ENCODE peak calls at places on chromosomes 11 and 22, in nine cellular contexts. L is stomach, B is heart left ventricle, K is AG09309, H is psoas muscle, J is epithelial cell of esophagus, W is GM12865, P is thoracic aorta, N is WTC11. F is an unnamed sample.

GRCh38 chr11:14342906-14343305 is 16.1 kb downstream of the RRAS2 start:
- DNase-seq in B (no peak), P (no peak), K (no peak), L (no peak), H (no peak), N (no peak), W (peak), J (peak), F (no peak)

GRCh38 chr11:6022954-6023353 is 7.6 kb downstream of the OR56A1 start:
- DNase-seq in H (no peak), W (peak), K (peak), J (peak), L (no peak), N (no peak), B (no peak), P (no peak), F (peak)

GRCh38 chr22:37672920-37673453 is 2.4 kb upstream of the LGALS1 start:
- DNase-seq in L (no peak), H (no peak), B (no peak), J (no peak), W (no peak), P (no peak), K (no peak), N (no peak), F (no peak)

GRCh38 chr11:16893456-16894076 is 120.6 kb downstream of the PLEKHA7 start:
- DNase-seq in P (no peak), K (no peak), H (no peak), N (peak), B (no peak), J (peak), W (no peak), L (no peak), F (no peak)

GRCh38 chr22:50136431-50137047 is 34.0 kb upstream of the PANX2 start:
- DNase-seq in L (no peak), B (no peak), N (no peak), J (no peak), H (no peak), W (no peak), K (no peak), P (no peak), F (no peak)

GRCh38 chr11:27532652-27533325 is 26.2 kb upstream of the LIN7C start:
- DNase-seq in J (peak), P (no peak), N (no peak), W (no peak), B (no peak), K (no peak), H (no peak), L (no peak), F (no peak)

GRCh38 chr11:68212421-68213134 is 518 bp downstream of the KMT5B start:
- DNase-seq in P (no peak), J (peak), B (peak), L (peak), W (peak), N (peak), H (peak), K (peak), F (peak)

GRCh38 chr22:22895776-22896445 is 8.3 kb downstream of the IGLL5 start:
- DNase-seq in W (no peak), L (no peak), J (no peak), H (peak), N (no peak), P (no peak), B (no peak), K (no peak), F (no peak)

GRCh38 chr11:116736763-116737162 is 36.0 kb downstream of the BUD13 start:
- DNase-seq in N (no peak), J (no peak), L (no peak), B (no peak), W (peak), H (no peak), P (no peak), K (no peak), F (no peak)

GRCh38 chr11:107697291-107697690 is 14.6 kb downstream of the SLN start:
- DNase-seq in P (no peak), H (no peak), L (no peak), K (no peak), J (no peak), B (no peak), N (no peak), W (no peak), F (no peak)

GRCh38 chr22:49023161-49023878 is 804.4 kb downstream of the BRD1 start:
- DNase-seq in P (no peak), N (no peak), L (no peak), J (no peak), H (peak), B (peak), K (no peak), W (no peak), F (no peak)

GRCh38 chr11:73206751-73207280 is 11.3 kb upstream of the P2RY2 start:
- DNase-seq in N (no peak), B (no peak), P (no peak), K (no peak), W (no peak), J (peak), H (no peak), L (no peak), F (no peak)

GRCh38 chr11:120013325-120014250 is 124.3 kb downstream of the TRIM29 start:
- DNase-seq in N (peak), B (peak), J (peak), L (peak), K (no peak), W (peak), H (no peak), P (no peak), F (peak)

GRCh38 chr11:86696004-86696403 is 23.6 kb upstream of the ME3 start:
- DNase-seq in K (peak), N (no peak), L (no peak), P (no peak), J (peak), B (no peak), H (no peak), W (no peak), F (no peak)

GRCh38 chr11:57311109-57311936 is 13.4 kb downstream of the TNKS1BP1 start:
- DNase-seq in K (peak), J (peak), B (peak), L (peak), N (peak), H (peak), P (peak), W (peak), F (peak)

GRCh38 chr22:47600281-47600680 is 837.8 kb downstream of the TBC1D22A start:
- DNase-seq in P (no peak), B (no peak), J (no peak), K (no peak), W (no peak), L (no peak), N (no peak), H (no peak), F (no peak)

GRCh38 chr11:8040261-8040920 is 40.6 kb upstream of the TUB start:
- DNase-seq in P (no peak), W (no peak), B (no peak), H (no peak), N (no peak), L (no peak), J (no peak), K (no peak), F (no peak)

GRCh38 chr11:21514298-21514697 is 678.6 kb upstream of the ANO5 start:
- DNase-seq in P (no peak), W (peak), H (no peak), N (peak), B (no peak), J (peak), L (no peak), K (no peak), F (peak)

GRCh38 chr11:15199693-15200092 is 85.0 kb downstream of the INSC start:
- DNase-seq in W (no peak), H (peak), N (no peak), P (peak), J (peak), B (peak), L (peak), K (no peak), F (no peak)

GRCh38 chr22:45552580-45553332 is 50.1 kb downstream of the FBLN1 start:
- DNase-seq in L (peak), W (no peak), N (no peak), H (peak), P (no peak), K (peak), B (peak), J (peak), F (peak)

DNA sequence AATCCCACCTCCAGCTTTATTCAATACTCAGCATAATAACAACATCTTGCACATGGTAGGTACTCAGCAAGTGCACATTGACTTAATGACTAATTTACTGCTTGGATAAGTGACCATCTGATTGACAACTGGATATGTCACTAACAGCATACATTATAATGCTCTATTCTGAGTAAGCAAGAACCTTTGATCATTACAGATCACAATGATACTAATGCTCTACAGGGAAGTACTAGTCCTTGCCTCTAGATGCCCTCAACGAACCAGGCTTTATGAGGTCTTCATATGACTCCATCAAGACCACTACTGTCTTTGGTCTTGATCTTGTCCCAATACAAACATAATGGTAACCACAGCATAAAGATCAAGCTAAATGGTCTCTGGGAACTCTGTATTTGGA is 167.6 kb upstream of the MTMR2 start:
- DNase-seq in W (peak), K (no peak), J (no peak), L (no peak), P (no peak), B (no peak), N (no peak), H (no peak), F (no peak)
- TF ChIP-seq CTCF in W (peak), K (peak), J (no peak), L (no peak), P (no peak), B (no peak), N (no peak), H (no peak), F (no peak)

DNA sequence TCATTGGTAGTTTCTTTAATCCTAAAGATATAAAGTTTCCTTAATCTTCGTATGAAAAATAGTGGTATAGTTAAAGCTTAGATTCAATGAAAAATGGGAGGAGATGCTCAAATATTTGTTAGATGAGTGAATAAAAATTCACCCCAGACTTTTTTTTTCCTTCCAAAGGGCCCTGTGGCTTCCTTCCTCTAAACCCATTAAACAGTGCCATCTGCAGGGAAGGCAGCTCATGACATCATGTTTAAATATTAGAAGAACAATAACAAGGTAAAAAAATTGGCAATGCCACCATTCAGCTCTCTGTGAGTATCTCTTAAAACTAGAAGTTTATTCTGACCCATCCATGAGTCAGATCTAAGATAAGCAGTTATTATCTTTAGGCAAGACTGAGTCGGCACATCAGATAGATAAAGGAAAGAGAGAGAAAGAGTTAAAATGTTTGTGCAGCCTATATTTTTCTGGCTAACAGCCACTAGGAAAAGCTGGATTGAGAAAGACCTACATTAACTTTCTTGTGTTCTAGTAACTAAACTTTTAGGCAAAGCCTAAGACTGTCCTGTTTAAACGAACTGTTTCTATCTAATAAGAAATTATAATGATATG is 19.1 kb upstream of the OOSP1 start:
- DNase-seq in P (no peak), N (peak), B (no peak), K (no peak), H (no peak), L (peak), J (peak), W (peak), F (peak)
- TF ChIP-seq CTCF in P (no peak), N (no peak), B (peak), K (peak), H (no peak), L (no peak), J (peak), W (peak), F (peak)

GRCh38 chr11:118531597-118532084 is 649 bp downstream of the TMEM25 start:
- DNase-seq in B (no peak), J (no peak), H (no peak), N (no peak), K (no peak), W (no peak), P (no peak), L (no peak), F (no peak)

GRCh38 chr11:118532091-118532490 is 1.1 kb downstream of the TMEM25 start:
- DNase-seq in W (no peak), P (no peak), K (no peak), N (no peak), B (no peak), L (no peak), J (no peak), H (no peak), F (no peak)

GRCh38 chr11:118535261-118535660 is 4.3 kb downstream of the TMEM25 start:
- DNase-seq in B (no peak), N (no peak), J (no peak), W (no peak), P (no peak), K (no peak), L (no peak), H (no peak), F (no peak)

GRCh38 chr11:118532852-118533768 is 2.1 kb downstream of the TMEM25 start:
- DNase-seq in P (no peak), H (no peak), K (no peak), N (no peak), B (no peak), L (no peak), W (no peak), J (no peak), F (no peak)

GRCh38 chr11:118533769-118534729 is 3.1 kb downstream of the TMEM25 start:
- DNase-seq in H (no peak), B (no peak), L (no peak), K (no peak), J (no peak), P (no peak), W (no peak), N (no peak), F (no peak)
- TF ChIP-seq CTCF in H (no peak), B (no peak), L (no peak), K (no peak), J (no peak), P (no peak), W (no peak), N (no peak), F (no peak)

GRCh38 chr11:61791737-61792309 is 576 bp downstream of the TMEM258 start:
- DNase-seq in J (peak), K (peak), P (peak), N (peak), B (peak), L (peak), W (peak), H (peak), F (peak)
- TF ChIP-seq CTCF in J (no peak), K (no peak), P (no peak), N (no peak), B (peak), L (no peak), W (no peak), H (no peak), F (no peak)

DNA sequence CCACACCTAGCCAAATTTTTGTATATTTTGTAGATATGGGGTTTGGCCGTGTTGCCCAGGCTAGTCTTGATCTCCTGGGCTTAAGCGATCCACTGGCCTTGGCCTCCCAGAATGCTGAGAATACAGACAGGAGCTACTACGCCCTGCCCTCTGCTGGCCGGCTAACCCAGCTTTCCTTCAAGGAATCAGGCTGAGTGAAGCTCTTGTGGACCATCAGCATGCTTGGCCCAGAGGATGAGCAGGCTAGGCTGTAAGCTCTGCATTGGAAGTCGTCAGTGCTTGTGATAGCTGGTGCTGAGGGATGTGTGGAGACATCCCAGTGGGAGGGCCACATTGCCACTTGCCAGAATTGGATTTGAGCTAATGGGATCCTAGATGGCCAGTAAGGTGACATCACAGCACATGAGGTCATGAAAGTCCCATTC is 60.6 kb downstream of the MED15 start:
- DNase-seq in P (no peak), J (peak), H (peak), K (no peak), L (no peak), B (peak), W (no peak), N (peak), F (no peak)
- TF ChIP-seq CTCF in P (no peak), J (peak), H (peak), K (peak), L (no peak), B (peak), W (no peak), N (no peak), F (no peak)

DNA sequence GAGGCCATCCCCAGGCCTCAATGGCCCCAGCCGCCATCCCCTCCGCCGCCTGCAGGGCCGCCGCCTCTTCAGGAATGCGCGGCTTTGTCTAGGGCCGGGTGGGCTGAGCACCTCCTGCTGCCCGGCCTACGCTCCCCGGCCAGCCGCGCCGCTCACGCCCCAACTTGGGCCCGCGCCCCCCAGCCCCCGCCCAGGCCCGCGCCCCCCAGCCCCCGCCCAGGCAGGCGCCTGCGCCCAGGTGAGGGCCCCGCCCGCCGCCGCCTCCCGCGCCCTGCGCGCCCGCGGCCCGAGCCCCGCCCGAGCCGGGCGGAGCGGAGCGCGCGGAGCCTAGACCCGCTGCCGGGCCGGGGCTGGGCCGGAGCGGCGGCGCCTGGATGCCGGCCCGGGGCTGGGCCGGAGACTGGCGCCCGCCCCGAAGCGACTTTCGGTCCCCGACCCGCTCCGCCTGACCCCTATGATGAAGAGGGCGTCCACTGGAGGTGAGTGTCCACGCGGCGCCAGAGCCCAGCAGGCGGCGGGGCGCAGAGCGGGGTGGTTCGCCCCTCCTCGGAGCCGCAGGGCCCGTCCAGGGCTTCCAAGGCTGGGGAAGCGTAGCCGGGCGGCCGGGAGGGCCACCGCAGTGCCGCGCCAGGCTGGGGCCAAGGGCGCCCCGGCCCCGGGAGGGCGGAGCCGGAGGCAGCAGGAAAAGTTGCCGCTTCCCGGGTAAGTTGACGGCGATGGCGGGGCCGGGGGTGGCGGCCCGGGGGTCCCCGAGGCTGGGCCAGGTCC is 34.3 kb upstream of the PRODH start:
- DNase-seq in W (no peak), H (peak), L (no peak), J (peak), N (peak), P (no peak), B (no peak), K (no peak), F (peak)
- TF ChIP-seq CTCF in W (no peak), H (no peak), L (no peak), J (no peak), N (no peak), P (no peak), B (no peak), K (no peak), F (peak)